ENCODE peak calls at places on chromosomes 6 and 20, in five cellular contexts. One of them, this sample, is unnamed.

GRCh38 chr20:9110365-9110764 is 41.5 kb downstream of the PLCB4 start:
- DNase-seq in hypothalamus: no peak
- DNase-seq in choroid plexus epithelial cell: peak
- DNase-seq in non-pigmented ciliary epithelial cell: no peak
- DNase-seq in tibial artery: no peak
- DNase-seq in this sample: peak

GRCh38 chr6:593907-594212 is 63.0 kb downstream of the HUS1B start:
- DNase-seq in hypothalamus: no peak
- DNase-seq in non-pigmented ciliary epithelial cell: no peak
- DNase-seq in tibial artery: no peak
- DNase-seq in choroid plexus epithelial cell: no peak
- DNase-seq in this sample: no peak

GRCh38 chr6:87154641-87155271 is 609 bp upstream of the ZNF292 start:
- DNase-seq in hypothalamus: no peak
- DNase-seq in non-pigmented ciliary epithelial cell: no peak
- DNase-seq in choroid plexus epithelial cell: peak
- DNase-seq in tibial artery: no peak
- DNase-seq in this sample: peak

GRCh38 chr20:56875052-56875663 is 246.1 kb downstream of the TFAP2C start:
- DNase-seq in choroid plexus epithelial cell: peak
- DNase-seq in non-pigmented ciliary epithelial cell: peak
- DNase-seq in hypothalamus: no peak
- DNase-seq in tibial artery: no peak
- DNase-seq in this sample: peak

GRCh38 chr6:46042355-46042999 is 26.8 kb upstream of the CLIC5 start:
- DNase-seq in non-pigmented ciliary epithelial cell: no peak
- DNase-seq in tibial artery: no peak
- DNase-seq in hypothalamus: no peak
- DNase-seq in choroid plexus epithelial cell: peak
- DNase-seq in this sample: peak

GRCh38 chr6:163585932-163586437 is 171.5 kb downstream of the QKI start:
- DNase-seq in non-pigmented ciliary epithelial cell: peak
- DNase-seq in hypothalamus: no peak
- DNase-seq in choroid plexus epithelial cell: peak
- DNase-seq in tibial artery: peak
- DNase-seq in this sample: peak

GRCh38 chr6:127547909-127548649 is 28.9 kb upstream of the C6orf58 start:
- DNase-seq in non-pigmented ciliary epithelial cell: no peak
- DNase-seq in choroid plexus epithelial cell: peak
- DNase-seq in tibial artery: no peak
- DNase-seq in hypothalamus: no peak
- DNase-seq in this sample: peak

GRCh38 chr6:24719125-24719931 is at the start of gene C6orf62:
- DNase-seq in non-pigmented ciliary epithelial cell: no peak
- DNase-seq in hypothalamus: no peak
- DNase-seq in choroid plexus epithelial cell: no peak
- DNase-seq in tibial artery: no peak
- DNase-seq in this sample: peak

GRCh38 chr20:45500022-45500421 is 15.4 kb downstream of the SPINT3 start:
- DNase-seq in tibial artery: no peak
- DNase-seq in hypothalamus: no peak
- DNase-seq in non-pigmented ciliary epithelial cell: no peak
- DNase-seq in choroid plexus epithelial cell: no peak
- DNase-seq in this sample: no peak

GRCh38 chr6:138590796-138591709 is 91.8 kb upstream of the NHSL1 start:
- DNase-seq in hypothalamus: peak
- DNase-seq in choroid plexus epithelial cell: peak
- DNase-seq in tibial artery: no peak
- DNase-seq in non-pigmented ciliary epithelial cell: no peak
- DNase-seq in this sample: peak

GRCh38 chr20:63165538-63166422 is 50.2 kb downstream of the YTHDF1 start:
- DNase-seq in choroid plexus epithelial cell: no peak
- DNase-seq in non-pigmented ciliary epithelial cell: no peak
- DNase-seq in hypothalamus: no peak
- DNase-seq in tibial artery: no peak
- DNase-seq in this sample: no peak

GRCh38 chr20:62550087-62550565 is 74.3 kb upstream of the GATA5 start:
- DNase-seq in hypothalamus: no peak
- DNase-seq in non-pigmented ciliary epithelial cell: no peak
- DNase-seq in choroid plexus epithelial cell: no peak
- DNase-seq in tibial artery: peak
- DNase-seq in this sample: no peak

GRCh38 chr6:157994126-157994795 is 12.6 kb downstream of the SYNJ2 start:
- DNase-seq in hypothalamus: peak
- DNase-seq in tibial artery: peak
- DNase-seq in non-pigmented ciliary epithelial cell: no peak
- DNase-seq in choroid plexus epithelial cell: no peak
- DNase-seq in this sample: no peak

GRCh38 chr6:158008894-158009891 is 27.5 kb downstream of the SYNJ2 start:
- DNase-seq in hypothalamus: peak
- DNase-seq in choroid plexus epithelial cell: peak
- DNase-seq in non-pigmented ciliary epithelial cell: no peak
- DNase-seq in tibial artery: peak
- DNase-seq in this sample: peak

GRCh38 chr20:33753763-33754162 is 22.0 kb downstream of the ZNF341 start:
- DNase-seq in hypothalamus: no peak
- DNase-seq in tibial artery: no peak
- DNase-seq in choroid plexus epithelial cell: peak
- DNase-seq in non-pigmented ciliary epithelial cell: no peak
- DNase-seq in this sample: no peak

GRCh38 chr20:51700809-51701285 is 67.3 kb downstream of the ATP9A start:
- DNase-seq in non-pigmented ciliary epithelial cell: no peak
- DNase-seq in tibial artery: no peak
- DNase-seq in choroid plexus epithelial cell: peak
- DNase-seq in hypothalamus: no peak
- DNase-seq in this sample: peak

GRCh38 chr6:83867527-83868161 is 8.2 kb downstream of the CYB5R4 start:
- DNase-seq in choroid plexus epithelial cell: peak
- DNase-seq in non-pigmented ciliary epithelial cell: peak
- DNase-seq in hypothalamus: no peak
- DNase-seq in tibial artery: peak
- DNase-seq in this sample: peak

GRCh38 chr20:15930324-15931305 is 642.6 kb downstream of the KIF16B start:
- DNase-seq in hypothalamus: no peak
- DNase-seq in choroid plexus epithelial cell: peak
- DNase-seq in non-pigmented ciliary epithelial cell: peak
- DNase-seq in tibial artery: no peak
- DNase-seq in this sample: peak

GRCh38 chr6:6700421-6700820 is 111.9 kb downstream of the LY86 start:
- DNase-seq in non-pigmented ciliary epithelial cell: no peak
- DNase-seq in tibial artery: no peak
- DNase-seq in hypothalamus: no peak
- DNase-seq in choroid plexus epithelial cell: no peak
- DNase-seq in this sample: no peak

GRCh38 chr6:110828396-110828795 is 13.1 kb upstream of the CDK19 start:
- DNase-seq in tibial artery: no peak
- DNase-seq in non-pigmented ciliary epithelial cell: no peak
- DNase-seq in hypothalamus: no peak
- DNase-seq in choroid plexus epithelial cell: no peak
- DNase-seq in this sample: peak

GRCh38 chr20:58810116-58810878 is 40.4 kb downstream of the GNAS-AS1 start:
- DNase-seq in choroid plexus epithelial cell: peak
- DNase-seq in tibial artery: no peak
- DNase-seq in non-pigmented ciliary epithelial cell: no peak
- DNase-seq in hypothalamus: no peak
- DNase-seq in this sample: no peak

GRCh38 chr6:1386310-1386709 is 3.1 kb upstream of the FOXF2 start:
- DNase-seq in choroid plexus epithelial cell: no peak
- DNase-seq in non-pigmented ciliary epithelial cell: no peak
- DNase-seq in tibial artery: no peak
- DNase-seq in hypothalamus: no peak
- DNase-seq in this sample: no peak

GRCh38 chr6:135906542-135906941 is 55.0 kb downstream of the PDE7B start:
- DNase-seq in tibial artery: no peak
- DNase-seq in choroid plexus epithelial cell: peak
- DNase-seq in non-pigmented ciliary epithelial cell: no peak
- DNase-seq in hypothalamus: no peak
- DNase-seq in this sample: peak

GRCh38 chr6:46925563-46926253 is 4.0 kb upstream of the ADGRF5 start:
- DNase-seq in hypothalamus: no peak
- DNase-seq in choroid plexus epithelial cell: peak
- DNase-seq in tibial artery: peak
- DNase-seq in non-pigmented ciliary epithelial cell: no peak
- DNase-seq in this sample: peak

GRCh38 chr6:70672549-70672948 is 4.9 kb downstream of the SMAP1 start:
- DNase-seq in non-pigmented ciliary epithelial cell: no peak
- DNase-seq in tibial artery: no peak
- DNase-seq in choroid plexus epithelial cell: no peak
- DNase-seq in hypothalamus: no peak
- DNase-seq in this sample: no peak

GRCh38 chr20:15610700-15611277 is 962.5 kb downstream of the KIF16B start:
- DNase-seq in hypothalamus: no peak
- DNase-seq in tibial artery: no peak
- DNase-seq in non-pigmented ciliary epithelial cell: no peak
- DNase-seq in choroid plexus epithelial cell: no peak
- DNase-seq in this sample: no peak

GRCh38 chr6:44540881-44541280 is 153.4 kb downstream of the CDC5L start:
- DNase-seq in non-pigmented ciliary epithelial cell: no peak
- DNase-seq in tibial artery: peak
- DNase-seq in choroid plexus epithelial cell: no peak
- DNase-seq in hypothalamus: no peak
- DNase-seq in this sample: no peak

GRCh38 chr20:57633945-57634491 is 13.8 kb upstream of the ZBP1 start:
- DNase-seq in non-pigmented ciliary epithelial cell: no peak
- DNase-seq in hypothalamus: no peak
- DNase-seq in tibial artery: no peak
- DNase-seq in choroid plexus epithelial cell: no peak
- DNase-seq in this sample: no peak

GRCh38 chr6:7674291-7674690 is 51.6 kb upstream of the BMP6 start:
- DNase-seq in non-pigmented ciliary epithelial cell: no peak
- DNase-seq in tibial artery: no peak
- DNase-seq in choroid plexus epithelial cell: peak
- DNase-seq in hypothalamus: no peak
- DNase-seq in this sample: peak

GRCh38 chr6:74731921-74732320 is 473.9 kb downstream of the COL12A1 start:
- DNase-seq in choroid plexus epithelial cell: peak
- DNase-seq in non-pigmented ciliary epithelial cell: peak
- DNase-seq in hypothalamus: no peak
- DNase-seq in tibial artery: no peak
- DNase-seq in this sample: peak

GRCh38 chr6:2632943-2633584 is 117.7 kb downstream of the MYLK4 start:
- DNase-seq in non-pigmented ciliary epithelial cell: no peak
- DNase-seq in hypothalamus: no peak
- DNase-seq in tibial artery: no peak
- DNase-seq in choroid plexus epithelial cell: peak
- DNase-seq in this sample: no peak

GRCh38 chr20:39800111-39800510 is 838.0 kb downstream of the DHX35 start:
- DNase-seq in choroid plexus epithelial cell: peak
- DNase-seq in tibial artery: no peak
- DNase-seq in non-pigmented ciliary epithelial cell: peak
- DNase-seq in hypothalamus: no peak
- DNase-seq in this sample: peak

GRCh38 chr20:62649140-62649539 is 6.8 kb downstream of the SLCO4A1 start:
- DNase-seq in tibial artery: no peak
- DNase-seq in non-pigmented ciliary epithelial cell: no peak
- DNase-seq in hypothalamus: no peak
- DNase-seq in choroid plexus epithelial cell: no peak
- DNase-seq in this sample: no peak

GRCh38 chr6:138991206-138991605 is 3.2 kb upstream of the REPS1 start:
- DNase-seq in non-pigmented ciliary epithelial cell: no peak
- DNase-seq in choroid plexus epithelial cell: no peak
- DNase-seq in tibial artery: no peak
- DNase-seq in hypothalamus: no peak
- DNase-seq in this sample: no peak

GRCh38 chr20:40497781-40498691 is 191.0 kb downstream of the MAFB start:
- DNase-seq in choroid plexus epithelial cell: no peak
- DNase-seq in hypothalamus: no peak
- DNase-seq in non-pigmented ciliary epithelial cell: no peak
- DNase-seq in tibial artery: peak
- DNase-seq in this sample: peak

GRCh38 chr6:6678185-6678671 is 89.7 kb downstream of the LY86 start:
- DNase-seq in non-pigmented ciliary epithelial cell: no peak
- DNase-seq in hypothalamus: no peak
- DNase-seq in tibial artery: no peak
- DNase-seq in choroid plexus epithelial cell: peak
- DNase-seq in this sample: peak

This sample was measured in cardiac fibroblast.